ENCODE peak calls at places on chromosomes 3 and 15, in eight cellular contexts. One of them, this sample, is unnamed.

GRCh38 chr3:140731440-140732119 is 53.7 kb downstream of the TRIM42 start:
- DNase-seq in stimulated activated CD8-positive, alpha-beta memory T cell treated with anti-CD3 and anti-CD28 coated beads, Interleukin-2, amount 100 ng/mL, for 1 hour: no peak
- DNase-seq in stimulated activated CD4-positive, alpha-beta T cell treated with anti-CD3 and anti-CD28 coated beads, Interleukin-1b, Interleukin-23, amount 100 ng/mL, for 24 hours: no peak
- DNase-seq in NCI-H748 treated with DMSO at 0.1 percent for 48 hours: no peak
- DNase-seq in endothelial cell of umbilical vein: no peak
- DNase-seq in NCI-H1092 treated with DMSO at 0.1 percent for 48 hours: no peak
- DNase-seq in EL: no peak
- DNase-seq in mesendoderm: no peak
- DNase-seq in this sample: no peak

GRCh38 chr15:74203914-74204431 is 1.4 kb upstream of the STRA6 start:
- DNase-seq in stimulated activated CD8-positive, alpha-beta memory T cell treated with anti-CD3 and anti-CD28 coated beads, Interleukin-2, amount 100 ng/mL, for 1 hour: no peak
- DNase-seq in stimulated activated CD4-positive, alpha-beta T cell treated with anti-CD3 and anti-CD28 coated beads, Interleukin-1b, Interleukin-23, amount 100 ng/mL, for 24 hours: no peak
- DNase-seq in NCI-H748 treated with DMSO at 0.1 percent for 48 hours: no peak
- DNase-seq in endothelial cell of umbilical vein: no peak
- DNase-seq in NCI-H1092 treated with DMSO at 0.1 percent for 48 hours: no peak
- DNase-seq in EL: peak; percentile 76
- DNase-seq in mesendoderm: peak; percentile 88
- DNase-seq in this sample: no peak

GRCh38 chr3:29465836-29466235 is 185.0 kb downstream of the RBMS3 start:
- DNase-seq in stimulated activated CD8-positive, alpha-beta memory T cell treated with anti-CD3 and anti-CD28 coated beads, Interleukin-2, amount 100 ng/mL, for 1 hour: no peak
- DNase-seq in stimulated activated CD4-positive, alpha-beta T cell treated with anti-CD3 and anti-CD28 coated beads, Interleukin-1b, Interleukin-23, amount 100 ng/mL, for 24 hours: no peak
- DNase-seq in NCI-H748 treated with DMSO at 0.1 percent for 48 hours: no peak
- DNase-seq in endothelial cell of umbilical vein: no peak
- DNase-seq in NCI-H1092 treated with DMSO at 0.1 percent for 48 hours: no peak
- DNase-seq in EL: peak; percentile 67
- DNase-seq in mesendoderm: no peak
- DNase-seq in this sample: no peak

GRCh38 chr3:45026957-45027356 is 854 bp downstream of the CLEC3B start:
- DNase-seq in stimulated activated CD8-positive, alpha-beta memory T cell treated with anti-CD3 and anti-CD28 coated beads, Interleukin-2, amount 100 ng/mL, for 1 hour: no peak
- DNase-seq in stimulated activated CD4-positive, alpha-beta T cell treated with anti-CD3 and anti-CD28 coated beads, Interleukin-1b, Interleukin-23, amount 100 ng/mL, for 24 hours: no peak
- DNase-seq in NCI-H748 treated with DMSO at 0.1 percent for 48 hours: no peak
- DNase-seq in endothelial cell of umbilical vein: no peak
- DNase-seq in NCI-H1092 treated with DMSO at 0.1 percent for 48 hours: no peak
- DNase-seq in EL: peak; percentile 81
- DNase-seq in mesendoderm: peak; percentile 93
- DNase-seq in this sample: no peak

GRCh38 chr3:73324203-73325155 is 263.0 kb downstream of the EBLN2 start:
- DNase-seq in stimulated activated CD8-positive, alpha-beta memory T cell treated with anti-CD3 and anti-CD28 coated beads, Interleukin-2, amount 100 ng/mL, for 1 hour: no peak
- DNase-seq in stimulated activated CD4-positive, alpha-beta T cell treated with anti-CD3 and anti-CD28 coated beads, Interleukin-1b, Interleukin-23, amount 100 ng/mL, for 24 hours: no peak
- DNase-seq in NCI-H748 treated with DMSO at 0.1 percent for 48 hours: no peak
- DNase-seq in endothelial cell of umbilical vein: no peak
- DNase-seq in NCI-H1092 treated with DMSO at 0.1 percent for 48 hours: peak; percentile 73
- DNase-seq in EL: no peak
- DNase-seq in mesendoderm: peak; percentile 81
- DNase-seq in this sample: no peak

GRCh38 chr3:13559751-13560540 is 11.0 kb downstream of the FBLN2 start:
- DNase-seq in stimulated activated CD8-positive, alpha-beta memory T cell treated with anti-CD3 and anti-CD28 coated beads, Interleukin-2, amount 100 ng/mL, for 1 hour: no peak
- DNase-seq in stimulated activated CD4-positive, alpha-beta T cell treated with anti-CD3 and anti-CD28 coated beads, Interleukin-1b, Interleukin-23, amount 100 ng/mL, for 24 hours: no peak
- DNase-seq in NCI-H748 treated with DMSO at 0.1 percent for 48 hours: no peak
- DNase-seq in endothelial cell of umbilical vein: peak; percentile 40
- DNase-seq in NCI-H1092 treated with DMSO at 0.1 percent for 48 hours: no peak
- DNase-seq in EL: no peak
- DNase-seq in mesendoderm: no peak
- DNase-seq in this sample: no peak

GRCh38 chr3:151863611-151864010 is 9.8 kb upstream of the SUCNR1 start:
- DNase-seq in stimulated activated CD8-positive, alpha-beta memory T cell treated with anti-CD3 and anti-CD28 coated beads, Interleukin-2, amount 100 ng/mL, for 1 hour: no peak
- DNase-seq in stimulated activated CD4-positive, alpha-beta T cell treated with anti-CD3 and anti-CD28 coated beads, Interleukin-1b, Interleukin-23, amount 100 ng/mL, for 24 hours: no peak
- DNase-seq in NCI-H748 treated with DMSO at 0.1 percent for 48 hours: no peak
- DNase-seq in endothelial cell of umbilical vein: peak; percentile 24
- DNase-seq in NCI-H1092 treated with DMSO at 0.1 percent for 48 hours: no peak
- DNase-seq in EL: peak; percentile 20
- DNase-seq in mesendoderm: no peak
- DNase-seq in this sample: no peak

GRCh38 chr3:27943106-27943505 is 221.0 kb upstream of the EOMES start:
- DNase-seq in stimulated activated CD8-positive, alpha-beta memory T cell treated with anti-CD3 and anti-CD28 coated beads, Interleukin-2, amount 100 ng/mL, for 1 hour: no peak
- DNase-seq in stimulated activated CD4-positive, alpha-beta T cell treated with anti-CD3 and anti-CD28 coated beads, Interleukin-1b, Interleukin-23, amount 100 ng/mL, for 24 hours: no peak
- DNase-seq in NCI-H748 treated with DMSO at 0.1 percent for 48 hours: no peak
- DNase-seq in endothelial cell of umbilical vein: no peak
- DNase-seq in NCI-H1092 treated with DMSO at 0.1 percent for 48 hours: no peak
- DNase-seq in EL: peak; percentile 13
- DNase-seq in mesendoderm: peak; percentile 81
- DNase-seq in this sample: no peak

GRCh38 chr3:64049136-64049535 is 25.8 kb upstream of the PSMD6 start:
- DNase-seq in stimulated activated CD8-positive, alpha-beta memory T cell treated with anti-CD3 and anti-CD28 coated beads, Interleukin-2, amount 100 ng/mL, for 1 hour: no peak
- DNase-seq in stimulated activated CD4-positive, alpha-beta T cell treated with anti-CD3 and anti-CD28 coated beads, Interleukin-1b, Interleukin-23, amount 100 ng/mL, for 24 hours: no peak
- DNase-seq in NCI-H748 treated with DMSO at 0.1 percent for 48 hours: no peak
- DNase-seq in endothelial cell of umbilical vein: peak; percentile 16
- DNase-seq in NCI-H1092 treated with DMSO at 0.1 percent for 48 hours: no peak
- DNase-seq in EL: peak; percentile 56
- DNase-seq in mesendoderm: peak; percentile 50
- DNase-seq in this sample: no peak

GRCh38 chr3:98796334-98796733 is 33.2 kb downstream of the ST3GAL6 start:
- DNase-seq in stimulated activated CD8-positive, alpha-beta memory T cell treated with anti-CD3 and anti-CD28 coated beads, Interleukin-2, amount 100 ng/mL, for 1 hour: no peak
- DNase-seq in stimulated activated CD4-positive, alpha-beta T cell treated with anti-CD3 and anti-CD28 coated beads, Interleukin-1b, Interleukin-23, amount 100 ng/mL, for 24 hours: no peak
- DNase-seq in NCI-H748 treated with DMSO at 0.1 percent for 48 hours: no peak
- DNase-seq in endothelial cell of umbilical vein: no peak
- DNase-seq in NCI-H1092 treated with DMSO at 0.1 percent for 48 hours: no peak
- DNase-seq in EL: no peak
- DNase-seq in mesendoderm: no peak
- DNase-seq in this sample: no peak

GRCh38 chr3:153070153-153070868 is 91.7 kb upstream of the RAP2B start:
- DNase-seq in stimulated activated CD8-positive, alpha-beta memory T cell treated with anti-CD3 and anti-CD28 coated beads, Interleukin-2, amount 100 ng/mL, for 1 hour: no peak
- DNase-seq in stimulated activated CD4-positive, alpha-beta T cell treated with anti-CD3 and anti-CD28 coated beads, Interleukin-1b, Interleukin-23, amount 100 ng/mL, for 24 hours: no peak
- DNase-seq in NCI-H748 treated with DMSO at 0.1 percent for 48 hours: no peak
- DNase-seq in endothelial cell of umbilical vein: no peak
- DNase-seq in NCI-H1092 treated with DMSO at 0.1 percent for 48 hours: no peak
- DNase-seq in EL: peak; percentile 63
- DNase-seq in mesendoderm: no peak
- DNase-seq in this sample: no peak

GRCh38 chr3:58899159-58899952 is 150.5 kb downstream of the CFAP20DC start:
- DNase-seq in stimulated activated CD8-positive, alpha-beta memory T cell treated with anti-CD3 and anti-CD28 coated beads, Interleukin-2, amount 100 ng/mL, for 1 hour: peak; percentile 2
- DNase-seq in stimulated activated CD4-positive, alpha-beta T cell treated with anti-CD3 and anti-CD28 coated beads, Interleukin-1b, Interleukin-23, amount 100 ng/mL, for 24 hours: no peak
- DNase-seq in NCI-H748 treated with DMSO at 0.1 percent for 48 hours: no peak
- DNase-seq in endothelial cell of umbilical vein: peak; percentile 80
- DNase-seq in NCI-H1092 treated with DMSO at 0.1 percent for 48 hours: no peak
- DNase-seq in EL: no peak
- DNase-seq in mesendoderm: peak; percentile 26
- DNase-seq in this sample: peak; percentile 19

GRCh38 chr3:171172070-171172469 is 145.6 kb upstream of the SLC2A2 start:
- DNase-seq in stimulated activated CD8-positive, alpha-beta memory T cell treated with anti-CD3 and anti-CD28 coated beads, Interleukin-2, amount 100 ng/mL, for 1 hour: no peak
- DNase-seq in stimulated activated CD4-positive, alpha-beta T cell treated with anti-CD3 and anti-CD28 coated beads, Interleukin-1b, Interleukin-23, amount 100 ng/mL, for 24 hours: no peak
- DNase-seq in NCI-H748 treated with DMSO at 0.1 percent for 48 hours: no peak
- DNase-seq in endothelial cell of umbilical vein: no peak
- DNase-seq in NCI-H1092 treated with DMSO at 0.1 percent for 48 hours: no peak
- DNase-seq in EL: no peak
- DNase-seq in mesendoderm: no peak
- DNase-seq in this sample: no peak

GRCh38 chr3:62375655-62376054 is 2.3 kb upstream of the FEZF2 start:
- DNase-seq in stimulated activated CD8-positive, alpha-beta memory T cell treated with anti-CD3 and anti-CD28 coated beads, Interleukin-2, amount 100 ng/mL, for 1 hour: no peak
- DNase-seq in stimulated activated CD4-positive, alpha-beta T cell treated with anti-CD3 and anti-CD28 coated beads, Interleukin-1b, Interleukin-23, amount 100 ng/mL, for 24 hours: no peak
- DNase-seq in NCI-H748 treated with DMSO at 0.1 percent for 48 hours: no peak
- DNase-seq in endothelial cell of umbilical vein: no peak
- DNase-seq in NCI-H1092 treated with DMSO at 0.1 percent for 48 hours: no peak
- DNase-seq in EL: no peak
- DNase-seq in mesendoderm: no peak
- DNase-seq in this sample: no peak

GRCh38 chr3:156963096-156963495 is 136.9 kb downstream of the LEKR1 start:
- DNase-seq in stimulated activated CD8-positive, alpha-beta memory T cell treated with anti-CD3 and anti-CD28 coated beads, Interleukin-2, amount 100 ng/mL, for 1 hour: no peak
- DNase-seq in stimulated activated CD4-positive, alpha-beta T cell treated with anti-CD3 and anti-CD28 coated beads, Interleukin-1b, Interleukin-23, amount 100 ng/mL, for 24 hours: no peak
- DNase-seq in NCI-H748 treated with DMSO at 0.1 percent for 48 hours: no peak
- DNase-seq in endothelial cell of umbilical vein: no peak
- DNase-seq in NCI-H1092 treated with DMSO at 0.1 percent for 48 hours: no peak
- DNase-seq in EL: no peak
- DNase-seq in mesendoderm: no peak
- DNase-seq in this sample: no peak

GRCh38 chr3:129123314-129124060 is 1.9 kb upstream of the RAB43 start:
- DNase-seq in stimulated activated CD8-positive, alpha-beta memory T cell treated with anti-CD3 and anti-CD28 coated beads, Interleukin-2, amount 100 ng/mL, for 1 hour: no peak
- DNase-seq in stimulated activated CD4-positive, alpha-beta T cell treated with anti-CD3 and anti-CD28 coated beads, Interleukin-1b, Interleukin-23, amount 100 ng/mL, for 24 hours: no peak
- DNase-seq in NCI-H748 treated with DMSO at 0.1 percent for 48 hours: no peak
- DNase-seq in endothelial cell of umbilical vein: no peak
- DNase-seq in NCI-H1092 treated with DMSO at 0.1 percent for 48 hours: no peak
- DNase-seq in EL: peak; percentile 26
- DNase-seq in mesendoderm: no peak
- DNase-seq in this sample: no peak

GRCh38 chr15:26260517-26261133 is 397.5 kb upstream of the ATP10A start:
- DNase-seq in stimulated activated CD8-positive, alpha-beta memory T cell treated with anti-CD3 and anti-CD28 coated beads, Interleukin-2, amount 100 ng/mL, for 1 hour: no peak
- DNase-seq in stimulated activated CD4-positive, alpha-beta T cell treated with anti-CD3 and anti-CD28 coated beads, Interleukin-1b, Interleukin-23, amount 100 ng/mL, for 24 hours: no peak
- DNase-seq in NCI-H748 treated with DMSO at 0.1 percent for 48 hours: peak; percentile 8
- DNase-seq in endothelial cell of umbilical vein: no peak
- DNase-seq in NCI-H1092 treated with DMSO at 0.1 percent for 48 hours: peak; percentile 30
- DNase-seq in EL: peak; percentile 3
- DNase-seq in mesendoderm: peak; percentile 84
- DNase-seq in this sample: no peak

GRCh38 chr15:84869510-84869909 is 15.0 kb upstream of the SLC28A1 start:
- DNase-seq in stimulated activated CD8-positive, alpha-beta memory T cell treated with anti-CD3 and anti-CD28 coated beads, Interleukin-2, amount 100 ng/mL, for 1 hour: no peak
- DNase-seq in stimulated activated CD4-positive, alpha-beta T cell treated with anti-CD3 and anti-CD28 coated beads, Interleukin-1b, Interleukin-23, amount 100 ng/mL, for 24 hours: no peak
- DNase-seq in NCI-H748 treated with DMSO at 0.1 percent for 48 hours: no peak
- DNase-seq in endothelial cell of umbilical vein: no peak
- DNase-seq in NCI-H1092 treated with DMSO at 0.1 percent for 48 hours: no peak
- DNase-seq in EL: no peak
- DNase-seq in mesendoderm: no peak
- DNase-seq in this sample: no peak

GRCh38 chr3:14434105-14434504 is 31.7 kb downstream of the SLC6A6 start:
- DNase-seq in stimulated activated CD8-positive, alpha-beta memory T cell treated with anti-CD3 and anti-CD28 coated beads, Interleukin-2, amount 100 ng/mL, for 1 hour: no peak
- DNase-seq in stimulated activated CD4-positive, alpha-beta T cell treated with anti-CD3 and anti-CD28 coated beads, Interleukin-1b, Interleukin-23, amount 100 ng/mL, for 24 hours: no peak
- DNase-seq in NCI-H748 treated with DMSO at 0.1 percent for 48 hours: no peak
- DNase-seq in endothelial cell of umbilical vein: peak; percentile 41
- DNase-seq in NCI-H1092 treated with DMSO at 0.1 percent for 48 hours: no peak
- DNase-seq in EL: peak; percentile 59
- DNase-seq in mesendoderm: no peak
- DNase-seq in this sample: no peak

GRCh38 chr3:127420355-127420655 is 132.5 kb upstream of the PRR20G start:
- DNase-seq in stimulated activated CD8-positive, alpha-beta memory T cell treated with anti-CD3 and anti-CD28 coated beads, Interleukin-2, amount 100 ng/mL, for 1 hour: no peak
- DNase-seq in stimulated activated CD4-positive, alpha-beta T cell treated with anti-CD3 and anti-CD28 coated beads, Interleukin-1b, Interleukin-23, amount 100 ng/mL, for 24 hours: no peak
- DNase-seq in NCI-H748 treated with DMSO at 0.1 percent for 48 hours: no peak
- DNase-seq in endothelial cell of umbilical vein: no peak
- DNase-seq in NCI-H1092 treated with DMSO at 0.1 percent for 48 hours: no peak
- DNase-seq in EL: no peak
- DNase-seq in mesendoderm: no peak
- DNase-seq in this sample: no peak

GRCh38 chr3:124453221-124453620 is 277.0 kb upstream of the UMPS start:
- DNase-seq in stimulated activated CD8-positive, alpha-beta memory T cell treated with anti-CD3 and anti-CD28 coated beads, Interleukin-2, amount 100 ng/mL, for 1 hour: no peak
- DNase-seq in stimulated activated CD4-positive, alpha-beta T cell treated with anti-CD3 and anti-CD28 coated beads, Interleukin-1b, Interleukin-23, amount 100 ng/mL, for 24 hours: no peak
- DNase-seq in NCI-H748 treated with DMSO at 0.1 percent for 48 hours: no peak
- DNase-seq in endothelial cell of umbilical vein: no peak
- DNase-seq in NCI-H1092 treated with DMSO at 0.1 percent for 48 hours: no peak
- DNase-seq in EL: no peak
- DNase-seq in mesendoderm: peak; percentile 28
- DNase-seq in this sample: no peak

GRCh38 chr3:184842433-184842832 is 30.5 kb downstream of the VPS8 start:
- DNase-seq in stimulated activated CD8-positive, alpha-beta memory T cell treated with anti-CD3 and anti-CD28 coated beads, Interleukin-2, amount 100 ng/mL, for 1 hour: no peak
- DNase-seq in stimulated activated CD4-positive, alpha-beta T cell treated with anti-CD3 and anti-CD28 coated beads, Interleukin-1b, Interleukin-23, amount 100 ng/mL, for 24 hours: no peak
- DNase-seq in NCI-H748 treated with DMSO at 0.1 percent for 48 hours: no peak
- DNase-seq in endothelial cell of umbilical vein: no peak
- DNase-seq in NCI-H1092 treated with DMSO at 0.1 percent for 48 hours: no peak
- DNase-seq in EL: no peak
- DNase-seq in mesendoderm: no peak
- DNase-seq in this sample: no peak

GRCh38 chr3:40574661-40575060 is 49.9 kb downstream of the ZNF621 start:
- DNase-seq in stimulated activated CD8-positive, alpha-beta memory T cell treated with anti-CD3 and anti-CD28 coated beads, Interleukin-2, amount 100 ng/mL, for 1 hour: no peak
- DNase-seq in stimulated activated CD4-positive, alpha-beta T cell treated with anti-CD3 and anti-CD28 coated beads, Interleukin-1b, Interleukin-23, amount 100 ng/mL, for 24 hours: no peak
- DNase-seq in NCI-H748 treated with DMSO at 0.1 percent for 48 hours: no peak
- DNase-seq in endothelial cell of umbilical vein: no peak
- DNase-seq in NCI-H1092 treated with DMSO at 0.1 percent for 48 hours: peak; percentile 90
- DNase-seq in EL: no peak
- DNase-seq in mesendoderm: no peak
- DNase-seq in this sample: no peak

GRCh38 chr3:160450846-160451245 is 1.3 kb upstream of the TRIM59 start:
- DNase-seq in stimulated activated CD8-positive, alpha-beta memory T cell treated with anti-CD3 and anti-CD28 coated beads, Interleukin-2, amount 100 ng/mL, for 1 hour: no peak
- DNase-seq in stimulated activated CD4-positive, alpha-beta T cell treated with anti-CD3 and anti-CD28 coated beads, Interleukin-1b, Interleukin-23, amount 100 ng/mL, for 24 hours: no peak
- DNase-seq in NCI-H748 treated with DMSO at 0.1 percent for 48 hours: no peak
- DNase-seq in endothelial cell of umbilical vein: no peak
- DNase-seq in NCI-H1092 treated with DMSO at 0.1 percent for 48 hours: no peak
- DNase-seq in EL: peak; percentile 86
- DNase-seq in mesendoderm: peak; percentile 56
- DNase-seq in this sample: no peak

GRCh38 chr3:4986611-4987373 is 7.6 kb downstream of the BHLHE40 start:
- DNase-seq in stimulated activated CD8-positive, alpha-beta memory T cell treated with anti-CD3 and anti-CD28 coated beads, Interleukin-2, amount 100 ng/mL, for 1 hour: peak; percentile 52
- DNase-seq in stimulated activated CD4-positive, alpha-beta T cell treated with anti-CD3 and anti-CD28 coated beads, Interleukin-1b, Interleukin-23, amount 100 ng/mL, for 24 hours: no peak
- DNase-seq in NCI-H748 treated with DMSO at 0.1 percent for 48 hours: peak; percentile 77
- DNase-seq in endothelial cell of umbilical vein: peak; percentile 97
- DNase-seq in NCI-H1092 treated with DMSO at 0.1 percent for 48 hours: peak; percentile 85
- DNase-seq in EL: peak; percentile 98
- DNase-seq in mesendoderm: peak; percentile 99
- DNase-seq in this sample: peak; percentile 33

GRCh38 chr3:56467108-56467507 is 1.2 kb downstream of the ERC2 start:
- DNase-seq in stimulated activated CD8-positive, alpha-beta memory T cell treated with anti-CD3 and anti-CD28 coated beads, Interleukin-2, amount 100 ng/mL, for 1 hour: no peak
- DNase-seq in stimulated activated CD4-positive, alpha-beta T cell treated with anti-CD3 and anti-CD28 coated beads, Interleukin-1b, Interleukin-23, amount 100 ng/mL, for 24 hours: peak; percentile 16
- DNase-seq in NCI-H748 treated with DMSO at 0.1 percent for 48 hours: peak; percentile 77
- DNase-seq in endothelial cell of umbilical vein: peak; percentile 96
- DNase-seq in NCI-H1092 treated with DMSO at 0.1 percent for 48 hours: peak; percentile 92
- DNase-seq in EL: peak; percentile 61
- DNase-seq in mesendoderm: peak; percentile 99
- DNase-seq in this sample: no peak

GRCh38 chr15:89121414-89121813 is 33.2 kb downstream of the ABHD2 start:
- DNase-seq in stimulated activated CD8-positive, alpha-beta memory T cell treated with anti-CD3 and anti-CD28 coated beads, Interleukin-2, amount 100 ng/mL, for 1 hour: no peak
- DNase-seq in stimulated activated CD4-positive, alpha-beta T cell treated with anti-CD3 and anti-CD28 coated beads, Interleukin-1b, Interleukin-23, amount 100 ng/mL, for 24 hours: no peak
- DNase-seq in NCI-H748 treated with DMSO at 0.1 percent for 48 hours: peak; percentile 16
- DNase-seq in endothelial cell of umbilical vein: no peak
- DNase-seq in NCI-H1092 treated with DMSO at 0.1 percent for 48 hours: peak; percentile 15
- DNase-seq in EL: no peak
- DNase-seq in mesendoderm: no peak
- DNase-seq in this sample: no peak

GRCh38 chr15:79058260-79058850 is 32.2 kb downstream of the RASGRF1 start:
- DNase-seq in stimulated activated CD8-positive, alpha-beta memory T cell treated with anti-CD3 and anti-CD28 coated beads, Interleukin-2, amount 100 ng/mL, for 1 hour: no peak
- DNase-seq in stimulated activated CD4-positive, alpha-beta T cell treated with anti-CD3 and anti-CD28 coated beads, Interleukin-1b, Interleukin-23, amount 100 ng/mL, for 24 hours: no peak
- DNase-seq in NCI-H748 treated with DMSO at 0.1 percent for 48 hours: no peak
- DNase-seq in endothelial cell of umbilical vein: no peak
- DNase-seq in NCI-H1092 treated with DMSO at 0.1 percent for 48 hours: no peak
- DNase-seq in EL: no peak
- DNase-seq in mesendoderm: no peak
- DNase-seq in this sample: no peak

GRCh38 chr3:194449913-194450312 is 36.9 kb downstream of the ATP13A3 start:
- DNase-seq in stimulated activated CD8-positive, alpha-beta memory T cell treated with anti-CD3 and anti-CD28 coated beads, Interleukin-2, amount 100 ng/mL, for 1 hour: no peak
- DNase-seq in stimulated activated CD4-positive, alpha-beta T cell treated with anti-CD3 and anti-CD28 coated beads, Interleukin-1b, Interleukin-23, amount 100 ng/mL, for 24 hours: no peak
- DNase-seq in NCI-H748 treated with DMSO at 0.1 percent for 48 hours: no peak
- DNase-seq in endothelial cell of umbilical vein: no peak
- DNase-seq in NCI-H1092 treated with DMSO at 0.1 percent for 48 hours: no peak
- DNase-seq in EL: no peak
- DNase-seq in mesendoderm: no peak
- DNase-seq in this sample: no peak

GRCh38 chr3:179589143-179589542 is 15.3 kb downstream of the MRPL47 start:
- DNase-seq in stimulated activated CD8-positive, alpha-beta memory T cell treated with anti-CD3 and anti-CD28 coated beads, Interleukin-2, amount 100 ng/mL, for 1 hour: no peak
- DNase-seq in stimulated activated CD4-positive, alpha-beta T cell treated with anti-CD3 and anti-CD28 coated beads, Interleukin-1b, Interleukin-23, amount 100 ng/mL, for 24 hours: no peak
- DNase-seq in NCI-H748 treated with DMSO at 0.1 percent for 48 hours: no peak
- DNase-seq in endothelial cell of umbilical vein: peak; percentile 36
- DNase-seq in NCI-H1092 treated with DMSO at 0.1 percent for 48 hours: no peak
- DNase-seq in EL: peak; percentile 5
- DNase-seq in mesendoderm: no peak
- DNase-seq in this sample: no peak

GRCh38 chr15:65841121-65841930 is 28.0 kb upstream of the RAB11A start:
- DNase-seq in stimulated activated CD8-positive, alpha-beta memory T cell treated with anti-CD3 and anti-CD28 coated beads, Interleukin-2, amount 100 ng/mL, for 1 hour: no peak
- DNase-seq in stimulated activated CD4-positive, alpha-beta T cell treated with anti-CD3 and anti-CD28 coated beads, Interleukin-1b, Interleukin-23, amount 100 ng/mL, for 24 hours: no peak
- DNase-seq in NCI-H748 treated with DMSO at 0.1 percent for 48 hours: no peak
- DNase-seq in endothelial cell of umbilical vein: peak; percentile 67
- DNase-seq in NCI-H1092 treated with DMSO at 0.1 percent for 48 hours: no peak
- DNase-seq in EL: peak; percentile 69
- DNase-seq in mesendoderm: no peak
- DNase-seq in this sample: no peak

GRCh38 chr3:143222981-143223380 is 103.4 kb downstream of the CHST2 start:
- DNase-seq in stimulated activated CD8-positive, alpha-beta memory T cell treated with anti-CD3 and anti-CD28 coated beads, Interleukin-2, amount 100 ng/mL, for 1 hour: no peak
- DNase-seq in stimulated activated CD4-positive, alpha-beta T cell treated with anti-CD3 and anti-CD28 coated beads, Interleukin-1b, Interleukin-23, amount 100 ng/mL, for 24 hours: no peak
- DNase-seq in NCI-H748 treated with DMSO at 0.1 percent for 48 hours: no peak
- DNase-seq in endothelial cell of umbilical vein: no peak
- DNase-seq in NCI-H1092 treated with DMSO at 0.1 percent for 48 hours: no peak
- DNase-seq in EL: no peak
- DNase-seq in mesendoderm: no peak
- DNase-seq in this sample: no peak

GRCh38 chr3:106249159-106249558 is 380.3 kb upstream of the CBLB start:
- DNase-seq in stimulated activated CD8-positive, alpha-beta memory T cell treated with anti-CD3 and anti-CD28 coated beads, Interleukin-2, amount 100 ng/mL, for 1 hour: no peak
- DNase-seq in stimulated activated CD4-positive, alpha-beta T cell treated with anti-CD3 and anti-CD28 coated beads, Interleukin-1b, Interleukin-23, amount 100 ng/mL, for 24 hours: no peak
- DNase-seq in NCI-H748 treated with DMSO at 0.1 percent for 48 hours: no peak
- DNase-seq in endothelial cell of umbilical vein: no peak
- DNase-seq in NCI-H1092 treated with DMSO at 0.1 percent for 48 hours: no peak
- DNase-seq in EL: peak; percentile 58
- DNase-seq in mesendoderm: no peak
- DNase-seq in this sample: no peak

GRCh38 chr15:69189157-69189556 is 28.7 kb downstream of the GLCE start:
- DNase-seq in stimulated activated CD8-positive, alpha-beta memory T cell treated with anti-CD3 and anti-CD28 coated beads, Interleukin-2, amount 100 ng/mL, for 1 hour: no peak
- DNase-seq in stimulated activated CD4-positive, alpha-beta T cell treated with anti-CD3 and anti-CD28 coated beads, Interleukin-1b, Interleukin-23, amount 100 ng/mL, for 24 hours: no peak
- DNase-seq in NCI-H748 treated with DMSO at 0.1 percent for 48 hours: no peak
- DNase-seq in endothelial cell of umbilical vein: no peak
- DNase-seq in NCI-H1092 treated with DMSO at 0.1 percent for 48 hours: no peak
- DNase-seq in EL: no peak
- DNase-seq in mesendoderm: no peak
- DNase-seq in this sample: no peak

This sample was measured in activated CD8-positive, alpha-beta memory T cell treated with anti-CD3 and anti-CD28 coated beads for 4 hours.